ENCODE peak calls at places on chromosomes 4 and X, in five cellular contexts. One of them, this sample, is unnamed.

GRCh38 chrX:77628294-77629025 is 157.6 kb downstream of the ATRX start:
- DNase-seq in suprapubic skin: no peak
- DNase-seq in transverse colon: no peak
- DNase-seq in heart left ventricle: no peak
- DNase-seq in HCT116: no peak
- DNase-seq in this sample: no peak

GRCh38 chr4:102757681-102758080 is 3.1 kb downstream of the MANBA start:
- DNase-seq in suprapubic skin: no peak
- DNase-seq in transverse colon: no peak
- DNase-seq in heart left ventricle: no peak
- DNase-seq in HCT116: no peak
- DNase-seq in this sample: no peak

GRCh38 chr4:77903186-77903585 is 40.6 kb downstream of the MRPL1 start:
- DNase-seq in suprapubic skin: no peak
- DNase-seq in transverse colon: no peak
- DNase-seq in heart left ventricle: no peak
- DNase-seq in HCT116: no peak
- DNase-seq in this sample: no peak

GRCh38 chr4:145341381-145341780 is 140.3 kb upstream of the SMAD1 start:
- DNase-seq in suprapubic skin: no peak
- DNase-seq in transverse colon: no peak
- DNase-seq in heart left ventricle: no peak
- DNase-seq in HCT116: no peak
- DNase-seq in this sample: no peak

GRCh38 chrX:137428251-137428661 is 137.7 kb upstream of the ZIC3 start:
- DNase-seq in suprapubic skin: no peak
- DNase-seq in transverse colon: no peak
- DNase-seq in heart left ventricle: no peak
- DNase-seq in HCT116: no peak
- DNase-seq in this sample: peak

GRCh38 chr4:26174033-26174432 is 146.8 kb upstream of the RBPJ start:
- DNase-seq in suprapubic skin: no peak
- DNase-seq in transverse colon: no peak
- DNase-seq in heart left ventricle: no peak
- DNase-seq in HCT116: no peak
- DNase-seq in this sample: no peak

GRCh38 chrX:87299563-87300160 is 217.9 kb upstream of the KLHL4 start:
- DNase-seq in suprapubic skin: no peak
- DNase-seq in transverse colon: no peak
- DNase-seq in heart left ventricle: no peak
- DNase-seq in HCT116: no peak
- DNase-seq in this sample: no peak

GRCh38 chr4:81482344-81482743 is 10.6 kb upstream of the RASGEF1B start:
- DNase-seq in suprapubic skin: no peak
- DNase-seq in transverse colon: no peak
- DNase-seq in heart left ventricle: no peak
- DNase-seq in HCT116: no peak
- DNase-seq in this sample: no peak

GRCh38 chr4:154506253-154506652 is 14.7 kb upstream of the DCHS2 start:
- DNase-seq in suprapubic skin: no peak
- DNase-seq in transverse colon: no peak
- DNase-seq in heart left ventricle: no peak
- DNase-seq in HCT116: peak
- DNase-seq in this sample: no peak

GRCh38 chr4:12852338-12853307 is 631.5 kb downstream of the RAB28 start:
- DNase-seq in suprapubic skin: no peak
- DNase-seq in transverse colon: no peak
- DNase-seq in heart left ventricle: no peak
- DNase-seq in HCT116: peak
- DNase-seq in this sample: peak

GRCh38 chr4:144421839-144422565 is 224.0 kb upstream of the HHIP start:
- DNase-seq in suprapubic skin: no peak
- DNase-seq in transverse colon: no peak
- DNase-seq in heart left ventricle: no peak
- DNase-seq in HCT116: no peak
- DNase-seq in this sample: no peak

GRCh38 chrX:97021680-97022079 is 138.0 kb downstream of the RPA4 start:
- DNase-seq in suprapubic skin: no peak
- DNase-seq in transverse colon: no peak
- DNase-seq in heart left ventricle: no peak
- DNase-seq in HCT116: no peak
- DNase-seq in this sample: no peak

GRCh38 chr4:129804458-129804981 is 708.6 kb downstream of the C4orf33 start:
- DNase-seq in suprapubic skin: no peak
- DNase-seq in transverse colon: no peak
- DNase-seq in heart left ventricle: no peak
- DNase-seq in HCT116: no peak
- DNase-seq in this sample: no peak

GRCh38 chr4:149223659-149224058 is 592.0 kb downstream of the IQCM start:
- DNase-seq in suprapubic skin: no peak
- DNase-seq in transverse colon: no peak
- DNase-seq in heart left ventricle: no peak
- DNase-seq in HCT116: no peak
- DNase-seq in this sample: no peak

GRCh38 chrX:154123241-154124219 is 20.5 kb upstream of the OPN1LW start:
- DNase-seq in suprapubic skin: no peak
- DNase-seq in transverse colon: peak
- DNase-seq in heart left ventricle: peak
- DNase-seq in HCT116: no peak
- DNase-seq in this sample: peak

GRCh38 chr4:94803181-94803580 is 45.4 kb downstream of the BMPR1B start:
- DNase-seq in suprapubic skin: no peak
- DNase-seq in transverse colon: no peak
- DNase-seq in heart left ventricle: no peak
- DNase-seq in HCT116: no peak
- DNase-seq in this sample: no peak

GRCh38 chrX:39889704-39890103 is 208.1 kb downstream of the BCOR start:
- DNase-seq in suprapubic skin: no peak
- DNase-seq in transverse colon: no peak
- DNase-seq in heart left ventricle: no peak
- DNase-seq in HCT116: no peak
- DNase-seq in this sample: no peak

GRCh38 chr4:188934320-188934975 is 795.2 kb downstream of the TRIML1 start:
- DNase-seq in suprapubic skin: no peak
- DNase-seq in transverse colon: no peak
- DNase-seq in heart left ventricle: no peak
- DNase-seq in HCT116: peak
- DNase-seq in this sample: peak

GRCh38 chr4:97238956-97239698 is 904.1 kb downstream of the STPG2 start:
- DNase-seq in suprapubic skin: no peak
- DNase-seq in transverse colon: no peak
- DNase-seq in heart left ventricle: no peak
- DNase-seq in HCT116: no peak
- DNase-seq in this sample: no peak

GRCh38 chrX:65821721-65822496 is 154.5 kb downstream of the MSN start:
- DNase-seq in suprapubic skin: no peak
- DNase-seq in transverse colon: peak
- DNase-seq in heart left ventricle: no peak
- DNase-seq in HCT116: no peak
- DNase-seq in this sample: no peak

GRCh38 chr4:126768338-126768737 is 864.4 kb upstream of the INTU start:
- DNase-seq in suprapubic skin: no peak
- DNase-seq in transverse colon: no peak
- DNase-seq in heart left ventricle: no peak
- DNase-seq in HCT116: no peak
- DNase-seq in this sample: no peak

GRCh38 chrX:153511784-153512500 is 5.5 kb upstream of the ATP2B3 start:
- DNase-seq in suprapubic skin: no peak
- DNase-seq in transverse colon: no peak
- DNase-seq in heart left ventricle: no peak
- DNase-seq in HCT116: no peak
- DNase-seq in this sample: no peak

GRCh38 chr4:168621806-168622589 is 125.1 kb downstream of the PALLD start:
- DNase-seq in suprapubic skin: no peak
- DNase-seq in transverse colon: no peak
- DNase-seq in heart left ventricle: no peak
- DNase-seq in HCT116: no peak
- DNase-seq in this sample: no peak

GRCh38 chr4:109296545-109296944 is 5.9 kb downstream of the COL25A1 start:
- DNase-seq in suprapubic skin: no peak
- DNase-seq in transverse colon: no peak
- DNase-seq in heart left ventricle: no peak
- DNase-seq in HCT116: no peak
- DNase-seq in this sample: no peak

GRCh38 chrX:40446927-40447326 is 133.8 kb upstream of the ATP6AP2 start:
- DNase-seq in suprapubic skin: no peak
- DNase-seq in transverse colon: peak
- DNase-seq in heart left ventricle: no peak
- DNase-seq in HCT116: no peak
- DNase-seq in this sample: no peak

GRCh38 chr4:8656185-8656517 is 63.6 kb downstream of the CPZ start:
- DNase-seq in suprapubic skin: no peak
- DNase-seq in transverse colon: no peak
- DNase-seq in heart left ventricle: no peak
- DNase-seq in HCT116: no peak
- DNase-seq in this sample: no peak

GRCh38 chr4:1029536-1029935 is 18.1 kb downstream of the FGFRL1 start:
- DNase-seq in suprapubic skin: no peak
- DNase-seq in transverse colon: no peak
- DNase-seq in heart left ventricle: no peak
- DNase-seq in HCT116: no peak
- DNase-seq in this sample: no peak

GRCh38 chr4:1026115-1026514 is 14.7 kb downstream of the FGFRL1 start:
- DNase-seq in suprapubic skin: no peak
- DNase-seq in transverse colon: peak
- DNase-seq in heart left ventricle: peak
- DNase-seq in HCT116: no peak
- DNase-seq in this sample: no peak

GRCh38 chr4:1027219-1027915 is 15.9 kb downstream of the FGFRL1 start:
- DNase-seq in suprapubic skin: no peak
- DNase-seq in transverse colon: no peak
- DNase-seq in heart left ventricle: no peak
- DNase-seq in HCT116: no peak
- DNase-seq in this sample: no peak

GRCh38 chr4:1028574-1029220 is 17.3 kb downstream of the FGFRL1 start:
- DNase-seq in suprapubic skin: no peak
- DNase-seq in transverse colon: no peak
- DNase-seq in heart left ventricle: no peak
- DNase-seq in HCT116: no peak
- DNase-seq in this sample: no peak

GRCh38 chr4:1027916-1028240 is 16.5 kb downstream of the FGFRL1 start:
- DNase-seq in suprapubic skin: no peak
- DNase-seq in transverse colon: no peak
- DNase-seq in heart left ventricle: no peak
- DNase-seq in HCT116: no peak
- DNase-seq in this sample: no peak
- TF ChIP-seq POLR2A in suprapubic skin: no peak
- TF ChIP-seq POLR2A in transverse colon: no peak
- TF ChIP-seq POLR2A in heart left ventricle: no peak
- TF ChIP-seq POLR2A in HCT116: no peak
- TF ChIP-seq POLR2A in this sample: no peak

GRCh38 chr4:2468464-2469191 is at the start of gene RNF4:
- DNase-seq in suprapubic skin: peak
- DNase-seq in transverse colon: peak
- DNase-seq in heart left ventricle: peak
- DNase-seq in HCT116: peak
- DNase-seq in this sample: peak
- TF ChIP-seq POLR2A in suprapubic skin: peak
- TF ChIP-seq POLR2A in transverse colon: peak
- TF ChIP-seq POLR2A in heart left ventricle: no peak
- TF ChIP-seq POLR2A in HCT116: peak
- TF ChIP-seq POLR2A in this sample: peak

GRCh38 chrX:129981752-129982299 is 609 bp upstream of the BCORL1 start:
- DNase-seq in suprapubic skin: no peak
- DNase-seq in transverse colon: peak
- DNase-seq in heart left ventricle: no peak
- DNase-seq in HCT116: no peak
- DNase-seq in this sample: no peak
- TF ChIP-seq POLR2A in suprapubic skin: no peak
- TF ChIP-seq POLR2A in transverse colon: no peak
- TF ChIP-seq POLR2A in heart left ventricle: no peak
- TF ChIP-seq POLR2A in HCT116: no peak
- TF ChIP-seq POLR2A in this sample: no peak

GRCh38 chrX:107716045-107716684 is 59.4 kb downstream of the TSC22D3 start:
- DNase-seq in suprapubic skin: peak
- DNase-seq in transverse colon: peak
- DNase-seq in heart left ventricle: no peak
- DNase-seq in HCT116: no peak
- DNase-seq in this sample: no peak

GRCh38 chrX:107713205-107714195 is 62.1 kb downstream of the TSC22D3 start:
- DNase-seq in suprapubic skin: peak
- DNase-seq in transverse colon: peak
- DNase-seq in heart left ventricle: no peak
- DNase-seq in HCT116: no peak
- DNase-seq in this sample: no peak

GRCh38 chrX:107714196-107714811 is 61.3 kb downstream of the TSC22D3 start:
- DNase-seq in suprapubic skin: peak
- DNase-seq in transverse colon: peak
- DNase-seq in heart left ventricle: no peak
- DNase-seq in HCT116: no peak
- DNase-seq in this sample: no peak

GRCh38 chrX:107716816-107717700 is 58.5 kb downstream of the TSC22D3 start:
- DNase-seq in suprapubic skin: peak
- DNase-seq in transverse colon: peak
- DNase-seq in heart left ventricle: peak
- DNase-seq in HCT116: peak
- DNase-seq in this sample: peak

DNA sequence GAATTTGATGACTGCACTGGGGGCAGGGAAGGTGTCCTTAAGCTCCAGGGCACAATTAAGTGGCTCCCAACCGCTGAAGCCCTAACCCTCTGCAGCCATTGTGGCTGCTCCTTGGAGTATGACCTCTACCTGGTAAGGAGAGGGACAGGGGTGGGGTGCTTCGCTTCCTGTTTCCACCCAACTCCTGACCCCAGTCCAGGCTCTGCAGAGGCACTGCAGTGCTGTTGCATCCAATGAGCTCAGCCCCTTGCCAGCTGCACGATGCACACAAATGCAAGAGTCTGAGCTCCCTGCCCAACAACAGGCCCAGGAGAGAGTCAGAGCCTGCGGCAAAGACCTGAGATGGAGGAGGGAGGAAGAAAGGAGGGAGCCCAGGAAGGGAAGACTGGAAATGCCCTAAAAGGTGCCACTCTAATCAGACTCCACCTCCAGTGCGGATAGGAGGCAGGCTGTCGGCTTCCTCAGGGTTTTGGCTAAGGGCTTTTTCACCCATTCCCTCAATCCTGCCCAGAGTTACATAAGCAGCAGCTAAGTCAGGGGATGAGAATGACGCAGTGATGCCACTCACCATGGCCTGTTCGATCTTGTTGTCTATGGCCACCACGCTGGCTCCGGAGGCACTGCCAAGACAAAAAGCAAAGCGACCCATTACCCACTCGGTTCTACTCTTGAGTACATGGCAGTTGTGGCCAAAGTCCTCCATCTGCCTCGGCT is 60.1 kb downstream of the TSC22D3 start:
- DNase-seq in suprapubic skin: peak
- DNase-seq in transverse colon: peak
- DNase-seq in heart left ventricle: no peak
- DNase-seq in HCT116: no peak
- DNase-seq in this sample: no peak
- TF ChIP-seq POLR2A in suprapubic skin: no peak
- TF ChIP-seq POLR2A in transverse colon: peak
- TF ChIP-seq POLR2A in heart left ventricle: no peak
- TF ChIP-seq POLR2A in HCT116: no peak
- TF ChIP-seq POLR2A in this sample: no peak

This sample was measured in A549.